ENCODE peak calls at places on chromosomes 7 and 10, in seven cellular contexts. One of them, this sample, is unnamed.

GRCh38 chr10:32015386-32015785 is 40.8 kb downstream of the KIF5B start:
- DNase-seq in activated T-helper 9 cell treated with anti-CD3 and anti-CD28 coated beads, Interleukin-2, amount 50 U/mL, for 16 hours: no peak
- DNase-seq in AG04450: no peak
- DNase-seq in GM23338: no peak
- DNase-seq in germinal center: no peak
- DNase-seq in GM19239: no peak
- DNase-seq in stimulated activated CD4-positive, alpha-beta T cell treated with anti-CD3 and anti-CD28 coated beads, Interleukin-12 subunit alpha, Interleukin-12 subunit beta, amount 100 ng/mL, for 48 hours: no peak
- DNase-seq in this sample: no peak

GRCh38 chr7:138515001-138515528 is 55.0 kb downstream of the TRIM24 start:
- DNase-seq in stimulated activated CD4-positive, alpha-beta T cell treated with anti-CD3 and anti-CD28 coated beads, Interleukin-12 subunit alpha, Interleukin-12 subunit beta, amount 100 ng/mL, for 48 hours: no peak
- DNase-seq in AG04450: no peak
- DNase-seq in GM19239: no peak
- DNase-seq in germinal center: peak
- DNase-seq in activated T-helper 9 cell treated with anti-CD3 and anti-CD28 coated beads, Interleukin-2, amount 50 U/mL, for 16 hours: no peak
- DNase-seq in GM23338: no peak
- DNase-seq in this sample: no peak

GRCh38 chr7:133705596-133705995 is 421.5 kb upstream of the LRGUK start:
- DNase-seq in activated T-helper 9 cell treated with anti-CD3 and anti-CD28 coated beads, Interleukin-2, amount 50 U/mL, for 16 hours: no peak
- DNase-seq in GM23338: no peak
- DNase-seq in GM19239: no peak
- DNase-seq in AG04450: no peak
- DNase-seq in germinal center: no peak
- DNase-seq in stimulated activated CD4-positive, alpha-beta T cell treated with anti-CD3 and anti-CD28 coated beads, Interleukin-12 subunit alpha, Interleukin-12 subunit beta, amount 100 ng/mL, for 48 hours: no peak
- DNase-seq in this sample: no peak

GRCh38 chr10:123318516-123318915 is 164.3 kb downstream of the BUB3 start:
- DNase-seq in GM23338: no peak
- DNase-seq in activated T-helper 9 cell treated with anti-CD3 and anti-CD28 coated beads, Interleukin-2, amount 50 U/mL, for 16 hours: no peak
- DNase-seq in germinal center: no peak
- DNase-seq in AG04450: no peak
- DNase-seq in stimulated activated CD4-positive, alpha-beta T cell treated with anti-CD3 and anti-CD28 coated beads, Interleukin-12 subunit alpha, Interleukin-12 subunit beta, amount 100 ng/mL, for 48 hours: no peak
- DNase-seq in GM19239: no peak
- DNase-seq in this sample: no peak

GRCh38 chr10:114491419-114491818 is 87.1 kb upstream of the AFAP1L2 start:
- DNase-seq in activated T-helper 9 cell treated with anti-CD3 and anti-CD28 coated beads, Interleukin-2, amount 50 U/mL, for 16 hours: no peak
- DNase-seq in stimulated activated CD4-positive, alpha-beta T cell treated with anti-CD3 and anti-CD28 coated beads, Interleukin-12 subunit alpha, Interleukin-12 subunit beta, amount 100 ng/mL, for 48 hours: no peak
- DNase-seq in GM23338: no peak
- DNase-seq in GM19239: no peak
- DNase-seq in germinal center: no peak
- DNase-seq in AG04450: no peak
- DNase-seq in this sample: no peak

GRCh38 chr7:78301361-78301760 is 502.8 kb downstream of the PHTF2 start:
- DNase-seq in AG04450: no peak
- DNase-seq in stimulated activated CD4-positive, alpha-beta T cell treated with anti-CD3 and anti-CD28 coated beads, Interleukin-12 subunit alpha, Interleukin-12 subunit beta, amount 100 ng/mL, for 48 hours: no peak
- DNase-seq in GM19239: no peak
- DNase-seq in activated T-helper 9 cell treated with anti-CD3 and anti-CD28 coated beads, Interleukin-2, amount 50 U/mL, for 16 hours: no peak
- DNase-seq in germinal center: no peak
- DNase-seq in GM23338: no peak
- DNase-seq in this sample: no peak

GRCh38 chr7:42233939-42234338 is 3.1 kb downstream of the GLI3 start:
- DNase-seq in GM23338: no peak
- DNase-seq in stimulated activated CD4-positive, alpha-beta T cell treated with anti-CD3 and anti-CD28 coated beads, Interleukin-12 subunit alpha, Interleukin-12 subunit beta, amount 100 ng/mL, for 48 hours: no peak
- DNase-seq in GM19239: no peak
- DNase-seq in germinal center: no peak
- DNase-seq in activated T-helper 9 cell treated with anti-CD3 and anti-CD28 coated beads, Interleukin-2, amount 50 U/mL, for 16 hours: no peak
- DNase-seq in AG04450: no peak
- DNase-seq in this sample: no peak

GRCh38 chr10:78692071-78692470 is 376.7 kb upstream of the ZMIZ1 start:
- DNase-seq in GM19239: no peak
- DNase-seq in AG04450: no peak
- DNase-seq in activated T-helper 9 cell treated with anti-CD3 and anti-CD28 coated beads, Interleukin-2, amount 50 U/mL, for 16 hours: no peak
- DNase-seq in germinal center: no peak
- DNase-seq in GM23338: no peak
- DNase-seq in stimulated activated CD4-positive, alpha-beta T cell treated with anti-CD3 and anti-CD28 coated beads, Interleukin-12 subunit alpha, Interleukin-12 subunit beta, amount 100 ng/mL, for 48 hours: no peak
- DNase-seq in this sample: no peak

GRCh38 chr10:29370612-29371092 is 81.8 kb downstream of the LYZL1 start:
- DNase-seq in GM23338: no peak
- DNase-seq in activated T-helper 9 cell treated with anti-CD3 and anti-CD28 coated beads, Interleukin-2, amount 50 U/mL, for 16 hours: no peak
- DNase-seq in AG04450: no peak
- DNase-seq in GM19239: no peak
- DNase-seq in germinal center: no peak
- DNase-seq in stimulated activated CD4-positive, alpha-beta T cell treated with anti-CD3 and anti-CD28 coated beads, Interleukin-12 subunit alpha, Interleukin-12 subunit beta, amount 100 ng/mL, for 48 hours: no peak
- DNase-seq in this sample: no peak

GRCh38 chr10:89659185-89660131 is 14.4 kb upstream of the PANK1 start:
- DNase-seq in activated T-helper 9 cell treated with anti-CD3 and anti-CD28 coated beads, Interleukin-2, amount 50 U/mL, for 16 hours: no peak
- DNase-seq in GM23338: no peak
- DNase-seq in GM19239: no peak
- DNase-seq in stimulated activated CD4-positive, alpha-beta T cell treated with anti-CD3 and anti-CD28 coated beads, Interleukin-12 subunit alpha, Interleukin-12 subunit beta, amount 100 ng/mL, for 48 hours: no peak
- DNase-seq in AG04450: peak
- DNase-seq in germinal center: no peak
- DNase-seq in this sample: no peak

GRCh38 chr7:44434201-44434600 is 56.3 kb downstream of the NUDCD3 start:
- DNase-seq in GM23338: no peak
- DNase-seq in AG04450: no peak
- DNase-seq in stimulated activated CD4-positive, alpha-beta T cell treated with anti-CD3 and anti-CD28 coated beads, Interleukin-12 subunit alpha, Interleukin-12 subunit beta, amount 100 ng/mL, for 48 hours: no peak
- DNase-seq in activated T-helper 9 cell treated with anti-CD3 and anti-CD28 coated beads, Interleukin-2, amount 50 U/mL, for 16 hours: no peak
- DNase-seq in germinal center: no peak
- DNase-seq in GM19239: no peak
- DNase-seq in this sample: no peak

GRCh38 chr7:25945608-25946007 is 206.4 kb upstream of the NFE2L3 start:
- DNase-seq in AG04450: no peak
- DNase-seq in GM19239: no peak
- DNase-seq in stimulated activated CD4-positive, alpha-beta T cell treated with anti-CD3 and anti-CD28 coated beads, Interleukin-12 subunit alpha, Interleukin-12 subunit beta, amount 100 ng/mL, for 48 hours: no peak
- DNase-seq in activated T-helper 9 cell treated with anti-CD3 and anti-CD28 coated beads, Interleukin-2, amount 50 U/mL, for 16 hours: no peak
- DNase-seq in germinal center: no peak
- DNase-seq in GM23338: no peak
- DNase-seq in this sample: no peak

GRCh38 chr10:29687411-29688160 is 52.8 kb upstream of the SVIL start:
- DNase-seq in activated T-helper 9 cell treated with anti-CD3 and anti-CD28 coated beads, Interleukin-2, amount 50 U/mL, for 16 hours: no peak
- DNase-seq in AG04450: no peak
- DNase-seq in GM23338: peak
- DNase-seq in GM19239: no peak
- DNase-seq in stimulated activated CD4-positive, alpha-beta T cell treated with anti-CD3 and anti-CD28 coated beads, Interleukin-12 subunit alpha, Interleukin-12 subunit beta, amount 100 ng/mL, for 48 hours: no peak
- DNase-seq in germinal center: no peak
- DNase-seq in this sample: no peak

GRCh38 chr10:127801302-127801701 is 64.3 kb downstream of the FOXI2 start:
- DNase-seq in germinal center: no peak
- DNase-seq in stimulated activated CD4-positive, alpha-beta T cell treated with anti-CD3 and anti-CD28 coated beads, Interleukin-12 subunit alpha, Interleukin-12 subunit beta, amount 100 ng/mL, for 48 hours: no peak
- DNase-seq in activated T-helper 9 cell treated with anti-CD3 and anti-CD28 coated beads, Interleukin-2, amount 50 U/mL, for 16 hours: no peak
- DNase-seq in GM19239: no peak
- DNase-seq in AG04450: no peak
- DNase-seq in GM23338: peak
- DNase-seq in this sample: no peak

GRCh38 chr7:67863911-67864310 is 867.3 kb downstream of the TYW1 start:
- DNase-seq in germinal center: no peak
- DNase-seq in AG04450: no peak
- DNase-seq in GM23338: no peak
- DNase-seq in activated T-helper 9 cell treated with anti-CD3 and anti-CD28 coated beads, Interleukin-2, amount 50 U/mL, for 16 hours: no peak
- DNase-seq in stimulated activated CD4-positive, alpha-beta T cell treated with anti-CD3 and anti-CD28 coated beads, Interleukin-12 subunit alpha, Interleukin-12 subunit beta, amount 100 ng/mL, for 48 hours: no peak
- DNase-seq in GM19239: no peak
- DNase-seq in this sample: no peak

GRCh38 chr10:42754155-42755027 is 28.2 kb upstream of the BMS1 start:
- DNase-seq in AG04450: no peak
- DNase-seq in stimulated activated CD4-positive, alpha-beta T cell treated with anti-CD3 and anti-CD28 coated beads, Interleukin-12 subunit alpha, Interleukin-12 subunit beta, amount 100 ng/mL, for 48 hours: no peak
- DNase-seq in germinal center: peak
- DNase-seq in activated T-helper 9 cell treated with anti-CD3 and anti-CD28 coated beads, Interleukin-2, amount 50 U/mL, for 16 hours: no peak
- DNase-seq in GM19239: no peak
- DNase-seq in GM23338: peak
- DNase-seq in this sample: peak

GRCh38 chr10:78925800-78926319 is 142.9 kb upstream of the ZMIZ1 start:
- DNase-seq in stimulated activated CD4-positive, alpha-beta T cell treated with anti-CD3 and anti-CD28 coated beads, Interleukin-12 subunit alpha, Interleukin-12 subunit beta, amount 100 ng/mL, for 48 hours: no peak
- DNase-seq in germinal center: no peak
- DNase-seq in GM19239: no peak
- DNase-seq in activated T-helper 9 cell treated with anti-CD3 and anti-CD28 coated beads, Interleukin-2, amount 50 U/mL, for 16 hours: no peak
- DNase-seq in AG04450: peak
- DNase-seq in GM23338: no peak
- DNase-seq in this sample: no peak

GRCh38 chr7:94507962-94508361 is 1.6 kb upstream of the CASD1 start:
- DNase-seq in stimulated activated CD4-positive, alpha-beta T cell treated with anti-CD3 and anti-CD28 coated beads, Interleukin-12 subunit alpha, Interleukin-12 subunit beta, amount 100 ng/mL, for 48 hours: no peak
- DNase-seq in GM23338: no peak
- DNase-seq in germinal center: no peak
- DNase-seq in GM19239: no peak
- DNase-seq in activated T-helper 9 cell treated with anti-CD3 and anti-CD28 coated beads, Interleukin-2, amount 50 U/mL, for 16 hours: no peak
- DNase-seq in AG04450: no peak
- DNase-seq in this sample: no peak

GRCh38 chr7:105209870-105210269 is 178.9 kb downstream of the SRPK2 start:
- DNase-seq in stimulated activated CD4-positive, alpha-beta T cell treated with anti-CD3 and anti-CD28 coated beads, Interleukin-12 subunit alpha, Interleukin-12 subunit beta, amount 100 ng/mL, for 48 hours: no peak
- DNase-seq in activated T-helper 9 cell treated with anti-CD3 and anti-CD28 coated beads, Interleukin-2, amount 50 U/mL, for 16 hours: no peak
- DNase-seq in GM23338: no peak
- DNase-seq in AG04450: no peak
- DNase-seq in GM19239: no peak
- DNase-seq in germinal center: no peak
- DNase-seq in this sample: no peak

GRCh38 chr10:36172054-36172531 is 530.0 kb upstream of the FZD8 start:
- DNase-seq in activated T-helper 9 cell treated with anti-CD3 and anti-CD28 coated beads, Interleukin-2, amount 50 U/mL, for 16 hours: no peak
- DNase-seq in germinal center: no peak
- DNase-seq in GM23338: no peak
- DNase-seq in stimulated activated CD4-positive, alpha-beta T cell treated with anti-CD3 and anti-CD28 coated beads, Interleukin-12 subunit alpha, Interleukin-12 subunit beta, amount 100 ng/mL, for 48 hours: no peak
- DNase-seq in AG04450: no peak
- DNase-seq in GM19239: no peak
- DNase-seq in this sample: no peak

GRCh38 chr10:121942749-121943148 is 14.9 kb upstream of the ATE1 start:
- DNase-seq in stimulated activated CD4-positive, alpha-beta T cell treated with anti-CD3 and anti-CD28 coated beads, Interleukin-12 subunit alpha, Interleukin-12 subunit beta, amount 100 ng/mL, for 48 hours: no peak
- DNase-seq in germinal center: no peak
- DNase-seq in GM23338: no peak
- DNase-seq in AG04450: peak
- DNase-seq in activated T-helper 9 cell treated with anti-CD3 and anti-CD28 coated beads, Interleukin-2, amount 50 U/mL, for 16 hours: no peak
- DNase-seq in GM19239: no peak
- DNase-seq in this sample: no peak

GRCh38 chr10:73791871-73792400 is 6.5 kb downstream of the ZSWIM8 start:
- DNase-seq in germinal center: no peak
- DNase-seq in AG04450: no peak
- DNase-seq in GM19239: no peak
- DNase-seq in activated T-helper 9 cell treated with anti-CD3 and anti-CD28 coated beads, Interleukin-2, amount 50 U/mL, for 16 hours: no peak
- DNase-seq in GM23338: no peak
- DNase-seq in stimulated activated CD4-positive, alpha-beta T cell treated with anti-CD3 and anti-CD28 coated beads, Interleukin-12 subunit alpha, Interleukin-12 subunit beta, amount 100 ng/mL, for 48 hours: no peak
- DNase-seq in this sample: no peak

GRCh38 chr7:21261627-21262564 is 166.0 kb upstream of the SP4 start:
- DNase-seq in AG04450: no peak
- DNase-seq in activated T-helper 9 cell treated with anti-CD3 and anti-CD28 coated beads, Interleukin-2, amount 50 U/mL, for 16 hours: peak
- DNase-seq in GM19239: peak
- DNase-seq in stimulated activated CD4-positive, alpha-beta T cell treated with anti-CD3 and anti-CD28 coated beads, Interleukin-12 subunit alpha, Interleukin-12 subunit beta, amount 100 ng/mL, for 48 hours: peak
- DNase-seq in germinal center: peak
- DNase-seq in GM23338: peak
- DNase-seq in this sample: peak

GRCh38 chr7:135678612-135679575 is 16.6 kb downstream of the STMP1 start:
- DNase-seq in GM23338: no peak
- DNase-seq in stimulated activated CD4-positive, alpha-beta T cell treated with anti-CD3 and anti-CD28 coated beads, Interleukin-12 subunit alpha, Interleukin-12 subunit beta, amount 100 ng/mL, for 48 hours: no peak
- DNase-seq in activated T-helper 9 cell treated with anti-CD3 and anti-CD28 coated beads, Interleukin-2, amount 50 U/mL, for 16 hours: no peak
- DNase-seq in GM19239: no peak
- DNase-seq in germinal center: no peak
- DNase-seq in AG04450: no peak
- DNase-seq in this sample: no peak

GRCh38 chr7:116560021-116560970 is 35.5 kb downstream of the CAV1 start:
- DNase-seq in germinal center: no peak
- DNase-seq in activated T-helper 9 cell treated with anti-CD3 and anti-CD28 coated beads, Interleukin-2, amount 50 U/mL, for 16 hours: no peak
- DNase-seq in GM19239: no peak
- DNase-seq in GM23338: no peak
- DNase-seq in AG04450: no peak
- DNase-seq in stimulated activated CD4-positive, alpha-beta T cell treated with anti-CD3 and anti-CD28 coated beads, Interleukin-12 subunit alpha, Interleukin-12 subunit beta, amount 100 ng/mL, for 48 hours: no peak
- DNase-seq in this sample: no peak

GRCh38 chr10:122498521-122498920 is 37.2 kb downstream of the HTRA1 start:
- DNase-seq in GM19239: no peak
- DNase-seq in stimulated activated CD4-positive, alpha-beta T cell treated with anti-CD3 and anti-CD28 coated beads, Interleukin-12 subunit alpha, Interleukin-12 subunit beta, amount 100 ng/mL, for 48 hours: no peak
- DNase-seq in activated T-helper 9 cell treated with anti-CD3 and anti-CD28 coated beads, Interleukin-2, amount 50 U/mL, for 16 hours: no peak
- DNase-seq in AG04450: no peak
- DNase-seq in germinal center: no peak
- DNase-seq in GM23338: no peak
- DNase-seq in this sample: no peak

GRCh38 chr7:72467237-72467636 is 55.1 kb upstream of the CALN1 start:
- DNase-seq in germinal center: no peak
- DNase-seq in activated T-helper 9 cell treated with anti-CD3 and anti-CD28 coated beads, Interleukin-2, amount 50 U/mL, for 16 hours: no peak
- DNase-seq in stimulated activated CD4-positive, alpha-beta T cell treated with anti-CD3 and anti-CD28 coated beads, Interleukin-12 subunit alpha, Interleukin-12 subunit beta, amount 100 ng/mL, for 48 hours: no peak
- DNase-seq in AG04450: no peak
- DNase-seq in GM23338: no peak
- DNase-seq in GM19239: no peak
- DNase-seq in this sample: no peak

GRCh38 chr10:119248681-119249080 is 41.3 kb downstream of the GRK5 start:
- DNase-seq in activated T-helper 9 cell treated with anti-CD3 and anti-CD28 coated beads, Interleukin-2, amount 50 U/mL, for 16 hours: no peak
- DNase-seq in stimulated activated CD4-positive, alpha-beta T cell treated with anti-CD3 and anti-CD28 coated beads, Interleukin-12 subunit alpha, Interleukin-12 subunit beta, amount 100 ng/mL, for 48 hours: no peak
- DNase-seq in germinal center: no peak
- DNase-seq in AG04450: no peak
- DNase-seq in GM19239: no peak
- DNase-seq in GM23338: no peak
- DNase-seq in this sample: no peak

GRCh38 chr7:24728503-24729364 is 28.5 kb downstream of the GSDME start:
- DNase-seq in germinal center: no peak
- DNase-seq in GM19239: no peak
- DNase-seq in AG04450: no peak
- DNase-seq in stimulated activated CD4-positive, alpha-beta T cell treated with anti-CD3 and anti-CD28 coated beads, Interleukin-12 subunit alpha, Interleukin-12 subunit beta, amount 100 ng/mL, for 48 hours: no peak
- DNase-seq in activated T-helper 9 cell treated with anti-CD3 and anti-CD28 coated beads, Interleukin-2, amount 50 U/mL, for 16 hours: no peak
- DNase-seq in GM23338: no peak
- DNase-seq in this sample: no peak

GRCh38 chr10:12791728-12792127 is 209.8 kb downstream of the CCDC3 start:
- DNase-seq in stimulated activated CD4-positive, alpha-beta T cell treated with anti-CD3 and anti-CD28 coated beads, Interleukin-12 subunit alpha, Interleukin-12 subunit beta, amount 100 ng/mL, for 48 hours: no peak
- DNase-seq in GM23338: no peak
- DNase-seq in AG04450: no peak
- DNase-seq in germinal center: no peak
- DNase-seq in GM19239: no peak
- DNase-seq in activated T-helper 9 cell treated with anti-CD3 and anti-CD28 coated beads, Interleukin-2, amount 50 U/mL, for 16 hours: no peak
- DNase-seq in this sample: no peak

GRCh38 chr10:120462018-120462682 is 5.1 kb downstream of the PLPP4 start:
- DNase-seq in GM23338: no peak
- DNase-seq in germinal center: no peak
- DNase-seq in GM19239: no peak
- DNase-seq in AG04450: no peak
- DNase-seq in activated T-helper 9 cell treated with anti-CD3 and anti-CD28 coated beads, Interleukin-2, amount 50 U/mL, for 16 hours: no peak
- DNase-seq in stimulated activated CD4-positive, alpha-beta T cell treated with anti-CD3 and anti-CD28 coated beads, Interleukin-12 subunit alpha, Interleukin-12 subunit beta, amount 100 ng/mL, for 48 hours: no peak
- DNase-seq in this sample: no peak

GRCh38 chr7:70674268-70675025 is 457.5 kb upstream of the GALNT17 start:
- DNase-seq in AG04450: no peak
- DNase-seq in stimulated activated CD4-positive, alpha-beta T cell treated with anti-CD3 and anti-CD28 coated beads, Interleukin-12 subunit alpha, Interleukin-12 subunit beta, amount 100 ng/mL, for 48 hours: no peak
- DNase-seq in activated T-helper 9 cell treated with anti-CD3 and anti-CD28 coated beads, Interleukin-2, amount 50 U/mL, for 16 hours: no peak
- DNase-seq in GM19239: no peak
- DNase-seq in GM23338: no peak
- DNase-seq in germinal center: no peak
- DNase-seq in this sample: no peak

GRCh38 chr7:35613150-35613549 is 81.8 kb downstream of the HERPUD2 start:
- DNase-seq in activated T-helper 9 cell treated with anti-CD3 and anti-CD28 coated beads, Interleukin-2, amount 50 U/mL, for 16 hours: no peak
- DNase-seq in stimulated activated CD4-positive, alpha-beta T cell treated with anti-CD3 and anti-CD28 coated beads, Interleukin-12 subunit alpha, Interleukin-12 subunit beta, amount 100 ng/mL, for 48 hours: no peak
- DNase-seq in germinal center: no peak
- DNase-seq in AG04450: peak
- DNase-seq in GM19239: no peak
- DNase-seq in GM23338: no peak
- DNase-seq in this sample: no peak